ENCODE peak calls at places on chromosomes 5 and 9, in ten cellular contexts. N is NCI-H82; B is uterus; L is stimulated activated CD4-positive, alpha-beta T cell treated with anti-CD3 and anti-CD28 coated beads, Interleukin-12 subunit alpha, Interleukin-12 subunit beta, amount 100 ng/mL, for 4 hours; X is endothelial cell of umbilical vein; Q is Kasumi-1; I is stimulated activated naive CD8-positive, alpha-beta T cell treated with anti-CD3 and anti-CD28 coated beads, Interleukin-15, amount 100 ng/mL, for 72 hours; Z is memory B cell; M is adrenal gland; F is KBM-7. E is an unnamed sample.

GRCh38 chr5:33299621-33300208 is 141.1 kb upstream of the TARS1 start:
- DNase-seq in N (peak), B (no peak), L (no peak), X (peak), Q (peak), I (no peak), Z (no peak), M (peak), F (peak), E (no peak)

GRCh38 chr9:120925535-120926396 is 830 bp downstream of the TRAF1 start:
- DNase-seq in N (no peak), B (no peak), L (peak), X (peak), Q (no peak), I (peak), Z (no peak), M (no peak), F (no peak), E (no peak)

GRCh38 chr5:142453801-142454381 is 129.1 kb upstream of the SPRY4 start:
- DNase-seq in N (peak), B (no peak), L (no peak), X (no peak), Q (no peak), I (no peak), Z (no peak), M (no peak), F (no peak), E (no peak)

GRCh38 chr5:117588611-117589010 is 1014.0 kb upstream of the SEMA6A start:
- DNase-seq in N (no peak), B (no peak), L (no peak), X (no peak), Q (no peak), I (no peak), Z (no peak), M (no peak), F (no peak), E (no peak)

GRCh38 chr5:115377468-115378217 is 81.2 kb upstream of the CCDC112 start:
- DNase-seq in N (peak), B (no peak), L (no peak), X (peak), Q (no peak), I (no peak), Z (no peak), M (no peak), F (peak), E (no peak)

GRCh38 chr9:90773593-90773992 is 28.0 kb upstream of the SYK start:
- DNase-seq in N (peak), B (no peak), L (no peak), X (no peak), Q (peak), I (no peak), Z (no peak), M (no peak), F (peak), E (no peak)

GRCh38 chr5:1445313-1445894 is at the start of gene SLC6A3:
- DNase-seq in N (peak), B (no peak), L (peak), X (no peak), Q (no peak), I (no peak), Z (no peak), M (peak), F (no peak), E (peak)

GRCh38 chr9:27572566-27572917 is 739 bp downstream of the C9orf72 start:
- DNase-seq in N (peak), B (no peak), L (no peak), X (no peak), Q (peak), I (no peak), Z (peak), M (peak), F (no peak), E (no peak)

GRCh38 chr9:103068666-103069207 is 73.6 kb downstream of the CYLC2 start:
- DNase-seq in N (no peak), B (no peak), L (no peak), X (no peak), Q (no peak), I (no peak), Z (no peak), M (no peak), F (no peak), E (no peak)

GRCh38 chr5:88203977-88204735 is 64.5 kb downstream of the TMEM161B start:
- DNase-seq in N (no peak), B (no peak), L (no peak), X (no peak), Q (no peak), I (peak), Z (no peak), M (no peak), F (no peak), E (no peak)

GRCh38 chr5:67537439-67538342 is 341.1 kb upstream of the CD180 start:
- DNase-seq in N (no peak), B (no peak), L (no peak), X (peak), Q (no peak), I (no peak), Z (no peak), M (no peak), F (no peak), E (no peak)

GRCh38 chr9:16982780-16983179 is 112.3 kb upstream of the BNC2 start:
- DNase-seq in N (no peak), B (no peak), L (no peak), X (no peak), Q (no peak), I (no peak), Z (no peak), M (no peak), F (no peak), E (no peak)

GRCh38 chr9:79569814-79570448 is 1.8 kb upstream of the TLE4 start:
- DNase-seq in N (no peak), B (no peak), L (no peak), X (peak), Q (peak), I (no peak), Z (peak), M (no peak), F (no peak), E (no peak)

GRCh38 chr5:10577371-10578291 is 13.8 kb downstream of the ANKRD33B start:
- DNase-seq in N (no peak), B (no peak), L (no peak), X (peak), Q (no peak), I (no peak), Z (no peak), M (peak), F (no peak), E (no peak)

GRCh38 chr5:90709323-90710148 is 150.9 kb downstream of the ADGRV1 start:
- DNase-seq in N (peak), B (no peak), L (no peak), X (peak), Q (peak), I (no peak), Z (no peak), M (peak), F (peak), E (peak)

E was measured in ovary.